ENCODE peak calls at places on chromosome 2, in five cellular contexts. One of them, this sample, is unnamed.

GRCh38 chr2:207768168-207768890 is 1.4 kb downstream of the FZD5 start:
- DNase-seq in A673: peak; percentile 50
- DNase-seq in sigmoid colon: peak; percentile 78
- DNase-seq in prostate gland: peak; percentile 80
- DNase-seq in WERI-Rb-1: peak; percentile 31
- DNase-seq in this sample: peak; percentile 79

GRCh38 chr2:220660277-220661155 is 911.6 kb downstream of the EPHA4 start:
- DNase-seq in A673: no peak
- DNase-seq in sigmoid colon: no peak
- DNase-seq in prostate gland: no peak
- DNase-seq in WERI-Rb-1: no peak
- DNase-seq in this sample: no peak

GRCh38 chr2:137968477-137969417 is 4.5 kb downstream of the HNMT start:
- DNase-seq in A673: no peak
- DNase-seq in sigmoid colon: no peak
- DNase-seq in prostate gland: no peak
- DNase-seq in WERI-Rb-1: no peak
- DNase-seq in this sample: no peak

GRCh38 chr2:101619191-101619591 is 78.3 kb upstream of the MAP4K4 start:
- DNase-seq in A673: no peak
- DNase-seq in sigmoid colon: peak; percentile 78
- DNase-seq in prostate gland: no peak
- DNase-seq in WERI-Rb-1: no peak
- DNase-seq in this sample: no peak

GRCh38 chr2:204706939-204707338 is 161.7 kb downstream of the PARD3B start:
- DNase-seq in A673: no peak
- DNase-seq in sigmoid colon: no peak
- DNase-seq in prostate gland: no peak
- DNase-seq in WERI-Rb-1: no peak
- DNase-seq in this sample: no peak

GRCh38 chr2:57497489-57498096 is 549.0 kb upstream of the VRK2 start:
- DNase-seq in A673: peak; percentile 68
- DNase-seq in sigmoid colon: no peak
- DNase-seq in prostate gland: peak; percentile 10
- DNase-seq in WERI-Rb-1: peak; percentile 65
- DNase-seq in this sample: no peak

GRCh38 chr2:124798551-124798950 is 773.5 kb downstream of the CNTNAP5 start:
- DNase-seq in A673: no peak
- DNase-seq in sigmoid colon: no peak
- DNase-seq in prostate gland: no peak
- DNase-seq in WERI-Rb-1: no peak
- DNase-seq in this sample: no peak

GRCh38 chr2:127653421-127654083 is 7.6 kb downstream of the GPR17 start:
- DNase-seq in A673: no peak
- DNase-seq in sigmoid colon: peak; percentile 73
- DNase-seq in prostate gland: no peak
- DNase-seq in WERI-Rb-1: no peak
- DNase-seq in this sample: no peak

GRCh38 chr2:105925390-105925789 is 180.7 kb downstream of the NCK2 start:
- DNase-seq in A673: no peak
- DNase-seq in sigmoid colon: no peak
- DNase-seq in prostate gland: no peak
- DNase-seq in WERI-Rb-1: no peak
- DNase-seq in this sample: no peak

GRCh38 chr2:46091004-46091403 is 206.2 kb upstream of the EPAS1 start:
- DNase-seq in A673: no peak
- DNase-seq in sigmoid colon: no peak
- DNase-seq in prostate gland: no peak
- DNase-seq in WERI-Rb-1: peak; percentile 23
- DNase-seq in this sample: no peak

GRCh38 chr2:166805753-166806152 is 82.5 kb upstream of the XIRP2 start:
- DNase-seq in A673: no peak
- DNase-seq in sigmoid colon: no peak
- DNase-seq in prostate gland: no peak
- DNase-seq in WERI-Rb-1: no peak
- DNase-seq in this sample: no peak

GRCh38 chr2:160970052-160970846 is 190.0 kb upstream of the TANK start:
- DNase-seq in A673: peak; percentile 84
- DNase-seq in sigmoid colon: no peak
- DNase-seq in prostate gland: no peak
- DNase-seq in WERI-Rb-1: peak; percentile 21
- DNase-seq in this sample: no peak

GRCh38 chr2:127356531-127356930 is 31.2 kb downstream of the MAP3K2 start:
- DNase-seq in A673: no peak
- DNase-seq in sigmoid colon: no peak
- DNase-seq in prostate gland: no peak
- DNase-seq in WERI-Rb-1: no peak
- DNase-seq in this sample: no peak

GRCh38 chr2:222613715-222614331 is 42.1 kb downstream of the FARSB start:
- DNase-seq in A673: peak; percentile 76
- DNase-seq in sigmoid colon: no peak
- DNase-seq in prostate gland: no peak
- DNase-seq in WERI-Rb-1: peak; percentile 16
- DNase-seq in this sample: no peak

GRCh38 chr2:43832457-43832856 is 6.2 kb downstream of the ABCG5 start:
- DNase-seq in A673: no peak
- DNase-seq in sigmoid colon: no peak
- DNase-seq in prostate gland: no peak
- DNase-seq in WERI-Rb-1: no peak
- DNase-seq in this sample: no peak

GRCh38 chr2:30368258-30368657 is 78.8 kb upstream of the LCLAT1 start:
- DNase-seq in A673: no peak
- DNase-seq in sigmoid colon: no peak
- DNase-seq in prostate gland: no peak
- DNase-seq in WERI-Rb-1: peak; percentile 7
- DNase-seq in this sample: no peak

GRCh38 chr2:134253804-134254203 is at the start of gene MGAT5:
- DNase-seq in A673: no peak
- DNase-seq in sigmoid colon: no peak
- DNase-seq in prostate gland: peak; percentile 56
- DNase-seq in WERI-Rb-1: no peak
- DNase-seq in this sample: peak; percentile 63

GRCh38 chr2:46481541-46482193 is 2.3 kb downstream of the TMEM247 start:
- DNase-seq in A673: peak; percentile 67
- DNase-seq in sigmoid colon: no peak
- DNase-seq in prostate gland: no peak
- DNase-seq in WERI-Rb-1: no peak
- DNase-seq in this sample: peak; percentile 25

GRCh38 chr2:183269956-183270355 is 145.7 kb downstream of the NUP35 start:
- DNase-seq in A673: peak; percentile 50
- DNase-seq in sigmoid colon: no peak
- DNase-seq in prostate gland: no peak
- DNase-seq in WERI-Rb-1: no peak
- DNase-seq in this sample: no peak

GRCh38 chr2:100640329-100641114 is 77.7 kb downstream of the PDCL3 start:
- DNase-seq in A673: no peak
- DNase-seq in sigmoid colon: no peak
- DNase-seq in prostate gland: no peak
- DNase-seq in WERI-Rb-1: no peak
- DNase-seq in this sample: no peak

GRCh38 chr2:151771599-151772358 is 37.5 kb upstream of the NEB start:
- DNase-seq in A673: no peak
- DNase-seq in sigmoid colon: peak; percentile 73
- DNase-seq in prostate gland: no peak
- DNase-seq in WERI-Rb-1: no peak
- DNase-seq in this sample: no peak

GRCh38 chr2:181953773-181954537 is 31.7 kb upstream of the PPP1R1C start:
- DNase-seq in A673: peak; percentile 89
- DNase-seq in sigmoid colon: no peak
- DNase-seq in prostate gland: peak; percentile 61
- DNase-seq in WERI-Rb-1: peak; percentile 74
- DNase-seq in this sample: peak; percentile 23

GRCh38 chr2:45315881-45316280 is 295.2 kb downstream of the SRBD1 start:
- DNase-seq in A673: no peak
- DNase-seq in sigmoid colon: no peak
- DNase-seq in prostate gland: no peak
- DNase-seq in WERI-Rb-1: no peak
- DNase-seq in this sample: no peak

GRCh38 chr2:26148501-26148900 is 24.4 kb upstream of the GAREM2 start:
- DNase-seq in A673: peak; percentile 25
- DNase-seq in sigmoid colon: no peak
- DNase-seq in prostate gland: no peak
- DNase-seq in WERI-Rb-1: no peak
- DNase-seq in this sample: no peak

GRCh38 chr2:9276074-9276473 is 69.5 kb downstream of the ASAP2 start:
- DNase-seq in A673: no peak
- DNase-seq in sigmoid colon: no peak
- DNase-seq in prostate gland: no peak
- DNase-seq in WERI-Rb-1: no peak
- DNase-seq in this sample: no peak

DNA sequence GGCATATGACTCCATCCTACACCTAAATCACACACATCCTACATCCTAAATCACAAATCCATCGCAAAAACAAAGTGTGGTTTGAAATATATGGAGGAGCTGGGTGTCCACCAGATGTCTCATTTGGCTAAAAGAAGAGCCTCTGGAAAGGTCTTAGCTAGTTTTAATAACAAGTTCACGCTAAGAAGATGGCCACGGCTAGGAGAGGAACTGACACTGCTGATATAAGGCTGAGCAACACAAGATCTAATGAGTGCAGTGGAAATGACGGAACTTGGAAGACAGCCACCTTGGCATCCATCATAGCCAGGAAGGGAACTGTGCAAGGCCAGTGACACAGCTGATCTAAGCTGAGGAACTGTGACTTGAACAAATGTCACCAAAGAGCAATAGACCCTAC is 60.0 kb upstream of the AGAP1 start:
- DNase-seq in A673: peak; percentile 62
- DNase-seq in sigmoid colon: no peak
- DNase-seq in prostate gland: peak; percentile 33
- DNase-seq in WERI-Rb-1: no peak
- DNase-seq in this sample: peak; percentile 52
- TF ChIP-seq CTCF in A673: no peak
- TF ChIP-seq CTCF in sigmoid colon: no peak
- TF ChIP-seq CTCF in prostate gland: peak; percentile 43
- TF ChIP-seq CTCF in WERI-Rb-1: no peak
- TF ChIP-seq CTCF in this sample: peak; percentile 5

GRCh38 chr2:149332364-149332763 is 2.0 kb downstream of the LYPD6 start:
- DNase-seq in A673: no peak
- DNase-seq in sigmoid colon: no peak
- DNase-seq in prostate gland: no peak
- DNase-seq in WERI-Rb-1: no peak
- DNase-seq in this sample: no peak

GRCh38 chr2:149331023-149331400 is 625 bp downstream of the LYPD6 start:
- DNase-seq in A673: no peak
- DNase-seq in sigmoid colon: no peak
- DNase-seq in prostate gland: no peak
- DNase-seq in WERI-Rb-1: no peak
- DNase-seq in this sample: no peak

GRCh38 chr2:149330127-149331022 is at the start of gene LYPD6:
- DNase-seq in A673: peak; percentile 73
- DNase-seq in sigmoid colon: peak; percentile 82
- DNase-seq in prostate gland: peak; percentile 74
- DNase-seq in WERI-Rb-1: peak; percentile 68
- DNase-seq in this sample: no peak

GRCh38 chr2:149329470-149330126 is 789 bp upstream of the LYPD6 start:
- DNase-seq in A673: peak; percentile 73
- DNase-seq in sigmoid colon: peak; percentile 66
- DNase-seq in prostate gland: peak; percentile 27
- DNase-seq in WERI-Rb-1: peak; percentile 85
- DNase-seq in this sample: peak; percentile 18

GRCh38 chr2:149329068-149329467 is 1.3 kb upstream of the LYPD6 start:
- DNase-seq in A673: peak; percentile 13
- DNase-seq in sigmoid colon: no peak
- DNase-seq in prostate gland: no peak
- DNase-seq in WERI-Rb-1: peak; percentile 67
- DNase-seq in this sample: no peak
- TF ChIP-seq CTCF in A673: peak; percentile 59
- TF ChIP-seq CTCF in sigmoid colon: no peak
- TF ChIP-seq CTCF in prostate gland: no peak
- TF ChIP-seq CTCF in WERI-Rb-1: peak; percentile 62
- TF ChIP-seq CTCF in this sample: no peak

DNA sequence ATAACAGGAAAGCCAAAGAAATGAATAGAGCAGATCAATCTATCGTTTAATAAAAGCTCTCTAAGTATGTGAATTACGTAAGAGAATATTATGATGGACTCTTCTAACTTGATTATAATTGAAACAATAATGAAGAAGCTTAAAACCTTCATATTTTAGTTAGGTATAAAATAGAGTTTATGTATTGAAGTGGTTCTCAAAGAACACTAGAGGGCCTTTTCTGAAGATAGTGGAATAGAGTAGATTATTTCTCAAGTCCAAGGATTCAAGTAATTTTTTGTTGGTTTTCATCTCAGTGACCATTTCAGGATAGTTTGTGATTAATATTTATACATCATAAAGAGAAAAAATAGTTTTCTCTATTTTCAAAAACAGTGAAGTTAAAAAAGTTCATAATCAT is 97.7 kb downstream of the NBEAL1 start:
- DNase-seq in A673: no peak
- DNase-seq in sigmoid colon: no peak
- DNase-seq in prostate gland: no peak
- DNase-seq in WERI-Rb-1: no peak
- DNase-seq in this sample: no peak
- TF ChIP-seq CTCF in A673: no peak
- TF ChIP-seq CTCF in sigmoid colon: no peak
- TF ChIP-seq CTCF in prostate gland: no peak
- TF ChIP-seq CTCF in WERI-Rb-1: no peak
- TF ChIP-seq CTCF in this sample: no peak

GRCh38 chr2:64979744-64980143 is 9.5 kb upstream of the SLC1A4 start:
- DNase-seq in A673: no peak
- DNase-seq in sigmoid colon: no peak
- DNase-seq in prostate gland: peak; percentile 10
- DNase-seq in WERI-Rb-1: no peak
- DNase-seq in this sample: no peak
- TF ChIP-seq CTCF in A673: no peak
- TF ChIP-seq CTCF in sigmoid colon: no peak
- TF ChIP-seq CTCF in prostate gland: no peak
- TF ChIP-seq CTCF in WERI-Rb-1: no peak
- TF ChIP-seq CTCF in this sample: no peak

DNA sequence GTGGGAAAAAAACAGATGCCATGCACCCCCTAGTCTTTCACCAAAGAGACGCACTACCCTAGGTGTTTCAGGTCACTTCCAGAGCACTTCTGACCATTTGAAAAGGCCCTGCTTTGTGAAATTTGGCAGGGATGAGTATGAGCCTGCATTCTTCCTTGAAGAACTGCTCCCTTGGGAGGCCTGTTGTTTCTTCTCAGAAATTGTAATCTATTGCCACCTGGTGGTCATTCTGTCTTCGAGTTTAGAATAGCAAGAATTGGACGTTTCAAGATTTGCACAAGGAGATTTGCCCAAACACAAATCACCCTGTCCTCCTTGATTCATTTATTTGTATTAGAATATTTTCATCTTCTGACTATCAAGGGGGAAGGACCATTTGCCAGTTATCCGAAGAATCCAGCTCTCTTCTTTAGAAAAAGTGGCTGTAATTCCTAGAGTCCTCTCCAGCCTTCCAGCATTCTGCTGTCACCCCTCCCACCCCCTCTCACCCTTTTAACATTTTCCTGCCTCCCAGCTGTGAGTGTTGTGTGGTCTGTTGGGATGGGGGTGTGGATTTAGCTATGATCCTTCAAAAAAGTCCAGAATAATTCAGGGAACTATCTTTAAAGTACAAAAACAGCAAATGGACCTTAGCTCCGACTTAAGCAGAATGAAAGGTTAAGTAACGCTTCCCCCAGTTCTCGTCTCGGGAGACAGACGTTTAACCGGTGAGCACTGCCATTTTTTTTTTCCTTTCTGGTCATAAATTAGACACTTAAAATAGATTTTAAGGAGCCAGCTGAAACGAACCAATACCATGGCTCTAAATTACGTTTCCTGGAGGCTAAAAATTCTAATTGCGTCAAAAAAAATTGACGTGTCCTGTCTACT is 3.7 kb upstream of the GAD1 start:
- DNase-seq in A673: peak; percentile 95
- DNase-seq in sigmoid colon: no peak
- DNase-seq in prostate gland: peak; percentile 79
- DNase-seq in WERI-Rb-1: peak; percentile 40
- DNase-seq in this sample: peak; percentile 74
- TF ChIP-seq CTCF in A673: peak; percentile 72
- TF ChIP-seq CTCF in sigmoid colon: peak; percentile 44
- TF ChIP-seq CTCF in prostate gland: peak; percentile 81
- TF ChIP-seq CTCF in WERI-Rb-1: peak; percentile 47
- TF ChIP-seq CTCF in this sample: peak; percentile 52